ENCODE peak calls at places on chromosome 4, in nine cellular contexts. O is amniotic stem cell; D is stimulated activated CD4-positive, alpha-beta T cell treated with anti-CD3 and anti-CD28 coated beads, Interleukin-4, amount 100 ng/mL, for 1 hour; T is CD4-positive, alpha-beta T cell; X is NCI-H526; B is stimulated activated CD8-positive, alpha-beta memory T cell treated with anti-CD3 and anti-CD28 coated beads, Interleukin-4, amount 100 ng/mL, for 24 hours; E is EL; L is anterior cingulate cortex; J is cortex of kidney. M is an unnamed sample.

GRCh38 chr4:188992706-188993105 is 853.5 kb downstream of the TRIML1 start:
- DNase-seq in D (no peak), T (no peak), O (peak), J (no peak), L (no peak), E (no peak), B (no peak), X (no peak), M (no peak)

GRCh38 chr4:8306511-8307021 is 37.0 kb downstream of the HTRA3 start:
- DNase-seq in O (no peak), T (no peak), J (no peak), D (no peak), X (no peak), E (no peak), B (no peak), L (no peak), M (no peak)

GRCh38 chr4:17166954-17167353 is 268.5 kb upstream of the LDB2 start:
- DNase-seq in J (no peak), X (no peak), D (no peak), E (no peak), T (no peak), L (peak), O (no peak), B (no peak), M (no peak)

GRCh38 chr4:104163820-104164219 is 330.9 kb downstream of the CXXC4 start:
- DNase-seq in O (no peak), T (no peak), L (no peak), B (no peak), J (no peak), E (no peak), D (no peak), X (no peak), M (no peak)

GRCh38 chr4:78517050-78517652 is 34.4 kb upstream of the ANXA3 start:
- DNase-seq in O (peak), E (peak), J (no peak), T (no peak), B (no peak), L (no peak), X (no peak), D (no peak), M (no peak)

GRCh38 chr4:48346594-48346993 is 5.3 kb downstream of the SLAIN2 start:
- DNase-seq in J (no peak), X (no peak), E (peak), L (no peak), O (no peak), B (no peak), T (no peak), D (no peak), M (no peak)

GRCh38 chr4:48944659-48945290 is 38.2 kb upstream of the OCIAD2 start:
- DNase-seq in J (no peak), T (peak), D (peak), B (no peak), X (no peak), E (no peak), O (no peak), L (no peak), M (peak)

GRCh38 chr4:128574706-128575105 is 234.8 kb upstream of the JADE1 start:
- DNase-seq in O (no peak), D (peak), E (peak), X (peak), B (peak), J (no peak), L (peak), T (peak), M (peak)

GRCh38 chr4:7691992-7692391 is 247.7 kb downstream of the AFAP1 start:
- DNase-seq in X (no peak), T (no peak), D (no peak), O (no peak), L (no peak), E (no peak), J (no peak), B (no peak), M (no peak)

GRCh38 chr4:183905081-183905592 is at the start of gene STOX2:
- DNase-seq in B (no peak), T (no peak), L (peak), J (no peak), D (peak), O (no peak), X (peak), E (peak), M (no peak)

GRCh38 chr4:110211007-110211769 is 12.8 kb upstream of the ELOVL6 start:
- DNase-seq in O (peak), J (no peak), E (peak), D (no peak), X (peak), T (no peak), B (no peak), L (no peak), M (no peak)

GRCh38 chr4:23163649-23164436 is 471.1 kb downstream of the GBA3 start:
- DNase-seq in X (no peak), D (no peak), T (no peak), E (peak), J (no peak), B (no peak), O (no peak), L (no peak), M (no peak)

GRCh38 chr4:54499308-54500074 is 158.3 kb upstream of the KIT start:
- DNase-seq in B (no peak), L (no peak), X (no peak), E (peak), J (no peak), T (no peak), D (no peak), O (no peak), M (no peak)

GRCh38 chr4:107243141-107243779 is 207.1 kb upstream of the DKK2 start:
- DNase-seq in E (no peak), D (no peak), T (no peak), X (no peak), J (no peak), L (no peak), O (no peak), B (no peak), M (no peak)

GRCh38 chr4:143441678-143442077 is 71.8 kb upstream of the SMARCA5 start:
- DNase-seq in B (no peak), X (no peak), L (peak), T (no peak), E (no peak), J (no peak), O (no peak), D (no peak), M (no peak)

GRCh38 chr4:1856920-1857699 is 1.2 kb upstream of the LETM1 start:
- DNase-seq in J (no peak), O (no peak), T (no peak), B (no peak), X (no peak), D (no peak), E (peak), L (peak), M (no peak)

GRCh38 chr4:123788577-123788976 is 392.0 kb downstream of the SPRY1 start:
- DNase-seq in X (no peak), E (peak), D (no peak), L (no peak), J (no peak), B (no peak), O (no peak), T (no peak), M (no peak)

GRCh38 chr4:81648576-81649272 is 177.0 kb upstream of the RASGEF1B start:
- DNase-seq in J (no peak), B (peak), T (no peak), E (no peak), X (no peak), O (no peak), L (no peak), D (peak), M (peak)

GRCh38 chr4:82833696-82834313 is 35.2 kb upstream of the SCD5 start:
- DNase-seq in T (no peak), J (no peak), B (no peak), O (peak), X (no peak), L (no peak), D (no peak), E (peak), M (no peak)

GRCh38 chr4:2254665-2255500 is 7.0 kb downstream of the MXD4 start:
- DNase-seq in X (no peak), J (no peak), B (no peak), O (no peak), T (no peak), E (no peak), L (no peak), D (no peak), M (no peak)

GRCh38 chr4:26330186-26330787 is 9.5 kb downstream of the RBPJ start:
- DNase-seq in O (peak), J (no peak), X (peak), B (no peak), E (peak), T (no peak), L (no peak), D (no peak), M (no peak)

GRCh38 chr4:84639143-84639542 is 56.2 kb downstream of the CDS1 start:
- DNase-seq in B (no peak), J (no peak), O (no peak), L (no peak), D (no peak), T (no peak), E (no peak), X (peak), M (no peak)

GRCh38 chr4:184064877-184065276 is 152.8 kb downstream of the ENPP6 start:
- DNase-seq in T (no peak), B (no peak), D (no peak), X (no peak), E (no peak), L (no peak), J (no peak), O (no peak), M (no peak)

GRCh38 chr4:82652062-82652461 is 90.3 kb upstream of the TMEM150C start:
- DNase-seq in E (peak), J (no peak), B (no peak), L (no peak), X (no peak), T (no peak), D (no peak), O (peak), M (no peak)

GRCh38 chr4:183254162-183254561 is 65.9 kb downstream of the CLDN22 start:
- DNase-seq in B (no peak), L (no peak), X (no peak), T (no peak), O (no peak), D (no peak), E (no peak), J (no peak), M (no peak)

GRCh38 chr4:105622269-105622668 is 69.8 kb downstream of the ARHGEF38 start:
- DNase-seq in L (no peak), T (no peak), J (no peak), D (no peak), X (no peak), E (peak), O (no peak), B (no peak), M (no peak)